ENCODE peak calls at places on chromosomes 16 and 17, in nine cellular contexts. X is stimulated activated naive CD4-positive, alpha-beta T cell; U is EL; F is T-helper 2 cell; D is T1000; S is RPMI7951; W is transverse colon; J is activated CD8-positive, alpha-beta memory T cell treated with anti-CD3 and anti-CD28 coated beads for 48 hours; O is hepatic stellate cell. E is an unnamed sample.

GRCh38 chr17:1229354-1229890 is 40.8 kb upstream of the BHLHA9 start:
- DNase-seq in F (no peak), D (no peak), U (peak; percentile 40), W (peak; percentile 89), S (no peak), J (peak; percentile 33), X (peak; percentile 31), O (peak; percentile 38), E (peak; percentile 27)

GRCh38 chr17:19986941-19987714 is 9.5 kb upstream of the AKAP10 start:
- DNase-seq in U (no peak), X (no peak), O (no peak), J (no peak), F (no peak), W (no peak), S (no peak), D (no peak), E (no peak)

GRCh38 chr17:62048262-62048661 is 16.8 kb downstream of the MED13 start:
- DNase-seq in W (no peak), X (no peak), D (no peak), F (no peak), U (no peak), S (no peak), J (no peak), O (no peak), E (no peak)

GRCh38 chr17:80408872-80409271 is 6.1 kb upstream of the ENDOV start:
- DNase-seq in J (no peak), U (no peak), F (no peak), D (no peak), S (peak; percentile 12), X (no peak), O (peak; percentile 2), W (no peak), E (no peak)

GRCh38 chr16:27993587-27993986 is 69.9 kb downstream of the GSG1L start:
- DNase-seq in F (no peak), O (no peak), D (no peak), W (no peak), S (no peak), U (no peak), J (no peak), X (no peak), E (no peak)

GRCh38 chr16:1426734-1427451 is 4.0 kb upstream of the PERCC1 start:
- DNase-seq in F (no peak), U (no peak), O (no peak), J (no peak), D (no peak), S (no peak), X (no peak), W (no peak), E (no peak)

GRCh38 chr17:50268632-50269287 is 5.5 kb upstream of the TMEM92 start:
- DNase-seq in O (peak; percentile 38), U (no peak), D (no peak), J (no peak), X (no peak), F (no peak), W (peak; percentile 4), S (no peak), E (no peak)

GRCh38 chr17:76408037-76408849 is 23.8 kb downstream of the SPHK1 start:
- DNase-seq in X (peak; percentile 42), W (peak; percentile 77), S (peak; percentile 33), J (no peak), F (peak; percentile 34), U (peak; percentile 50), D (peak; percentile 12), O (peak; percentile 61), E (peak; percentile 52)

GRCh38 chr16:79897087-79897443 is 296.5 kb upstream of the MAF start:
- DNase-seq in W (no peak), J (no peak), X (no peak), U (no peak), D (no peak), F (no peak), O (no peak), S (no peak), E (no peak)

GRCh38 chr17:10060526-10060925 is 137.9 kb downstream of the GAS7 start:
- DNase-seq in X (no peak), O (no peak), F (no peak), S (no peak), D (no peak), U (no peak), J (no peak), W (no peak), E (no peak)

GRCh38 chr17:47117386-47117785 is 71.7 kb downstream of the CDC27 start:
- DNase-seq in U (no peak), X (no peak), D (no peak), W (no peak), S (no peak), J (no peak), O (no peak), F (no peak), E (no peak)

GRCh38 chr16:31371619-31372484 is 16.9 kb downstream of the ITGAX start:
- DNase-seq in X (no peak), W (no peak), D (no peak), S (no peak), O (no peak), F (no peak), U (no peak), J (no peak), E (no peak)

GRCh38 chr17:4665027-4665426 is 23.5 kb upstream of the ALOX15 start:
- DNase-seq in U (no peak), D (no peak), S (no peak), O (no peak), F (no peak), W (peak; percentile 20), X (no peak), J (no peak), E (no peak)

GRCh38 chr17:79997004-79997673 is 38.5 kb downstream of the TBC1D16 start:
- DNase-seq in J (no peak), S (no peak), F (peak; percentile 31), W (no peak), U (no peak), D (no peak), O (no peak), X (peak; percentile 61), E (no peak)

GRCh38 chr16:31181102-31181830 is 1.3 kb downstream of the FUS start:
- DNase-seq in W (peak; percentile 38), D (no peak), U (peak; percentile 54), F (no peak), X (no peak), S (peak; percentile 60), O (no peak), J (no peak), E (peak; percentile 56)